ENCODE peak calls at places on chromosomes 13 and 19, in five cellular contexts. Q is uterus, S is T-helper 1 cell, R is Daoy, A is non-pigmented ciliary epithelial cell. J is an unnamed sample.

GRCh38 chr19:40739030-40739839 is 11.0 kb downstream of the ACTMAP start:
- DNase-seq in A (no peak), Q (no peak), R (no peak), S (no peak), J (no peak)

GRCh38 chr13:99960663-99961440 is 10.7 kb downstream of the ZIC5 start:
- DNase-seq in R (no peak), A (no peak), Q (no peak), S (no peak), J (no peak)

GRCh38 chr13:76043882-76044281 is 407.8 kb downstream of the LMO7 start:
- DNase-seq in Q (no peak), R (no peak), S (no peak), A (no peak), J (no peak)

GRCh38 chr13:30774214-30774730 is 38.9 kb downstream of the ALOX5AP start:
- DNase-seq in Q (no peak), A (no peak), S (no peak), R (no peak), J (no peak)

GRCh38 chr19:53509443-53509842 is 28.5 kb upstream of the ZNF331 start:
- DNase-seq in R (no peak), A (no peak), S (no peak), Q (no peak), J (no peak)

GRCh38 chr13:109072505-109072904 is 443.1 kb downstream of the MYO16 start:
- DNase-seq in Q (no peak), S (no peak), A (no peak), R (no peak), J (no peak)

GRCh38 chr19:47781590-47782318 is 3.3 kb downstream of the SELENOW start:
- DNase-seq in R (no peak), S (no peak), A (no peak), Q (peak), J (no peak)

GRCh38 chr13:44755872-44756271 is 179.7 kb upstream of the TSC22D1 start:
- DNase-seq in S (no peak), A (peak), Q (no peak), R (peak), J (no peak)